ENCODE peak calls at places on chromosomes 1 and 21, in eight cellular contexts. F, I, O, Q, S, L, X and V are unnamed samples.

GRCh38 chr1:5972198-5972520 is 20.1 kb downstream of the NPHP4 start:
- DNase-seq in L (no peak), Q (no peak), I (no peak), O (no peak), S (no peak), X (no peak), F (no peak), V (no peak)

GRCh38 chr1:21244986-21245687 is 45.1 kb downstream of the ECE1 start:
- DNase-seq in X (no peak), L (no peak), S (no peak), Q (no peak), F (no peak), O (no peak), I (no peak), V (no peak)

GRCh38 chr1:167128261-167129227 is 34.7 kb downstream of the STYXL2 start:
- DNase-seq in Q (no peak), L (no peak), X (no peak), F (no peak), S (no peak), O (no peak), I (no peak), V (no peak)

GRCh38 chr1:9843576-9843945 is 19.8 kb upstream of the CLSTN1 start:
- DNase-seq in X (peak), O (no peak), I (no peak), S (no peak), Q (no peak), F (no peak), L (peak), V (no peak)

GRCh38 chr1:32447469-32448185 is 17.2 kb upstream of the ZBTB8B start:
- DNase-seq in I (peak), O (peak), X (no peak), F (peak), L (peak), Q (no peak), S (no peak), V (peak)

GRCh38 chr1:210850556-210850955 is 283.4 kb downstream of the KCNH1 start:
- DNase-seq in S (no peak), F (no peak), X (no peak), I (no peak), O (no peak), Q (no peak), L (no peak), V (no peak)

GRCh38 chr1:30045304-30046090 is 677.9 kb downstream of the MATN1 start:
- DNase-seq in F (no peak), S (no peak), I (no peak), X (no peak), Q (no peak), O (no peak), L (no peak), V (no peak)

GRCh38 chr1:107318932-107319331 is 178.1 kb downstream of the NTNG1 start:
- DNase-seq in X (no peak), L (no peak), O (no peak), S (no peak), Q (no peak), I (peak), F (no peak), V (no peak)

GRCh38 chr21:42609806-42610205 is 43.6 kb upstream of the PDE9A start:
- DNase-seq in L (no peak), Q (no peak), X (no peak), O (no peak), F (no peak), I (no peak), S (no peak), V (no peak)

GRCh38 chr1:186421446-186421845 is 39.5 kb downstream of the PDC start:
- DNase-seq in L (no peak), S (peak), X (no peak), O (no peak), I (no peak), Q (no peak), F (no peak), V (no peak)

GRCh38 chr1:160207751-160208150 is 2.6 kb downstream of the PEA15 start:
- DNase-seq in L (no peak), F (no peak), Q (no peak), I (no peak), O (no peak), S (no peak), X (no peak), V (no peak)

GRCh38 chr1:25695991-25696330 is 79.4 kb downstream of the MAN1C1 start:
- DNase-seq in X (no peak), S (no peak), I (no peak), L (peak), F (no peak), O (peak), Q (no peak), V (peak)

GRCh38 chr1:25694167-25694566 is 77.6 kb downstream of the MAN1C1 start:
- DNase-seq in I (peak), S (no peak), X (no peak), L (peak), F (peak), O (peak), Q (no peak), V (no peak)

GRCh38 chr1:25697426-25698220 is 81.0 kb downstream of the MAN1C1 start:
- DNase-seq in I (no peak), F (no peak), L (no peak), Q (no peak), O (no peak), X (no peak), S (no peak), V (no peak)

GRCh38 chr1:25694591-25695007 is 78.0 kb downstream of the MAN1C1 start:
- DNase-seq in O (no peak), Q (no peak), S (no peak), L (peak), I (no peak), X (no peak), F (no peak), V (no peak)

GRCh38 chr1:25695066-25695990 is 78.7 kb downstream of the MAN1C1 start:
- DNase-seq in O (peak), S (peak), L (peak), F (peak), X (peak), I (peak), Q (peak), V (peak)
- TF ChIP-seq CTCF in O (peak), S (peak), L (peak), F (no peak), X (peak), I (peak), Q (no peak), V (peak)

GRCh38 chr1:91729621-91730348 is 156.2 kb downstream of the TGFBR3 start:
- DNase-seq in X (no peak), S (no peak), L (no peak), Q (no peak), O (no peak), I (no peak), F (no peak), V (no peak)

GRCh38 chr1:91732291-91732953 is 153.5 kb downstream of the TGFBR3 start:
- DNase-seq in L (peak), F (no peak), X (no peak), S (peak), I (no peak), Q (no peak), O (peak), V (peak)

GRCh38 chr1:91732991-91733390 is 153.0 kb downstream of the TGFBR3 start:
- DNase-seq in S (no peak), O (no peak), Q (no peak), X (no peak), I (no peak), L (no peak), F (no peak), V (no peak)

GRCh38 chr1:91730781-91731732 is 154.9 kb downstream of the TGFBR3 start:
- DNase-seq in F (peak), S (peak), X (peak), O (peak), I (no peak), Q (peak), L (peak), V (no peak)

DNA sequence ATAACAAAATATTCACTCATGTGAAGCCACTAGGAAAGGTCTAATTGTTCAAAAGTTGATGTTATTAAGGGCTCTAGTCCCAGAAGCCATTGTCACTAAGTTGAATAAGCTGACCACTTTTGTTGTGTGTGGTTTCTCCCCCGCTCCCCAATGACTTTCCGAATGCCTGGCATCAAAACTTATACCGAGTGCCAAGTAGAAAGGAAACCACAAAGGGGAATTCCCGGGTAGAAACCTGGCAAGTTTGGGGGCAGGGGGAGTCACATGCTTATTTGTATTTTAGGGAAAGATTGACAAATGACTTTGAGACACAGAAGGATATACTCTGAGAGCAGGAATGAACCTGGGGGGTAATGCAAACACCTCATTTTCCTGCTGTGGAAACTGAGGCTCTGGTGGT is 154.1 kb downstream of the TGFBR3 start:
- DNase-seq in Q (no peak), X (no peak), L (no peak), S (no peak), O (peak), I (no peak), F (no peak), V (no peak)
- H3K27ac ChIP-seq in Q (peak), X (peak), L (peak), S (peak), O (peak), I (no peak), F (peak), V (peak)

GRCh38 chr1:247210062-247210385 is 38.2 kb upstream of the ZNF124 start:
- DNase-seq in X (no peak), L (no peak), I (no peak), Q (no peak), F (no peak), O (peak), S (no peak), V (no peak)

GRCh38 chr1:247209306-247209900 is 37.6 kb upstream of the ZNF124 start:
- DNase-seq in I (no peak), S (no peak), X (no peak), O (no peak), L (no peak), Q (no peak), F (no peak), V (no peak)

GRCh38 chr1:247212012-247212411 is 40.2 kb upstream of the ZNF124 start:
- DNase-seq in S (no peak), F (no peak), L (no peak), Q (no peak), I (no peak), O (no peak), X (no peak), V (no peak)

GRCh38 chr1:247211339-247211738 is 39.5 kb upstream of the ZNF124 start:
- DNase-seq in L (no peak), I (no peak), O (no peak), Q (no peak), S (no peak), F (no peak), X (no peak), V (no peak)

GRCh38 chr1:247210386-247211117 is 38.7 kb upstream of the ZNF124 start:
- DNase-seq in X (peak), I (peak), Q (peak), L (peak), O (peak), S (peak), F (peak), V (peak)
- TF ChIP-seq CTCF in X (no peak), I (no peak), Q (no peak), L (no peak), O (no peak), S (no peak), F (no peak), V (no peak)

DNA sequence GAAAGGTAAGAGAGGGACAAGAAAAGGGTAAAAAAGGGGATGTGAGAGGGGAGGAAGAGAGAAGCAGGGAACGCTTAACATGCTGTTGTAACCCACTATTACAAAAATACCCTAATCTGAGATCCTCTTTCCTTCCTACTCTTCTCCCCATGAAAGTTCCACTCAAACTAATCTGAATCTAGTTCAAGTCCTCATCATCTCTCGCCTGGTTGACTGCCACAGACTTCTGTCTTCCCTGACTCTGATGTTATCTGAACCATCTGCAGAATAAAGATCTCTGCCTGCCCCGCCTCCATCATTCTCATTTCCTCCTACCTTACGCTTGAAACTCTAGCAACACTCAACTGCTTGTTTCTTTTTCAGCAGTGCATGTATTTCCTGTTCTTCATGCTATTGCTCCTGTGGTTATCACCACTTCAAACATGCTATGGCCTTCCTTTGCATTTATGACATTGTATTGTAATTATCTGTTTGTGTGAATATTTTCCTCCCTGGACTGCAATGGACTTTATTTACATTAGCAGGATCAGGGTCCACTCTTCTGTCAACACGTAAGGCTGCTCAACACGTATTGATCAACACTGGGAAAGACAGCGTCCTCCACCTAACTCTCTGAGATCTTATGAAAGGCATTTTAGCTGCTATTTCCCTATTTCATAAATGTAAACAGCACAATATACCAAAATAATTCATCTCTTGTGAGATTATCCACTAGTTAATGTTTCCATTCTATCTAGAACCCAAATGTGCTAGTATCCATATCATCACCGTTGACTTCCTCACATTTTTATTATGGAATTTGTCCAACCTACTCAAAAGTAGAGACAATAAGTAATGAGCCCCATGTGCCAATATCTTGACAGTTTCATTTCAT is 215.5 kb upstream of the USP25 start:
- DNase-seq in L (peak), X (no peak), S (no peak), Q (no peak), O (no peak), I (no peak), F (no peak), V (no peak)
- H3K27ac ChIP-seq in L (peak), X (peak), S (no peak), Q (no peak), O (no peak), I (no peak), F (no peak), V (no peak)

GRCh38 chr1:157829210-157829609 is 9.3 kb upstream of the FCRL1 start:
- DNase-seq in L (no peak), O (no peak), I (no peak), S (no peak), X (no peak), F (no peak), Q (no peak), V (no peak)
- TF ChIP-seq CTCF in L (no peak), O (no peak), I (no peak), S (no peak), X (no peak), F (no peak), Q (no peak), V (no peak)

GRCh38 chr1:155080250-155081228 is 1.9 kb downstream of the EFNA3 start:
- DNase-seq in X (peak), S (no peak), I (peak), O (no peak), Q (no peak), F (peak), L (peak), V (no peak)
- H3K27ac ChIP-seq in X (no peak), S (no peak), I (no peak), O (no peak), Q (no peak), F (no peak), L (no peak), V (no peak)

GRCh38 chr1:78279051-78279450 is 211.7 kb upstream of the PTGFR start:
- DNase-seq in F (no peak), I (no peak), X (no peak), O (peak), S (no peak), Q (no peak), L (no peak), V (peak)

GRCh38 chr1:78275456-78275855 is 215.3 kb upstream of the PTGFR start:
- DNase-seq in L (no peak), Q (no peak), I (no peak), S (no peak), F (no peak), X (no peak), O (peak), V (no peak)

GRCh38 chr1:78277253-78277652 is 213.5 kb upstream of the PTGFR start:
- DNase-seq in S (no peak), X (no peak), O (peak), F (no peak), L (no peak), Q (no peak), I (no peak), V (no peak)

GRCh38 chr1:78274814-78275213 is 216.0 kb upstream of the PTGFR start:
- DNase-seq in L (no peak), F (no peak), O (peak), I (no peak), Q (no peak), S (no peak), X (no peak), V (peak)

DNA sequence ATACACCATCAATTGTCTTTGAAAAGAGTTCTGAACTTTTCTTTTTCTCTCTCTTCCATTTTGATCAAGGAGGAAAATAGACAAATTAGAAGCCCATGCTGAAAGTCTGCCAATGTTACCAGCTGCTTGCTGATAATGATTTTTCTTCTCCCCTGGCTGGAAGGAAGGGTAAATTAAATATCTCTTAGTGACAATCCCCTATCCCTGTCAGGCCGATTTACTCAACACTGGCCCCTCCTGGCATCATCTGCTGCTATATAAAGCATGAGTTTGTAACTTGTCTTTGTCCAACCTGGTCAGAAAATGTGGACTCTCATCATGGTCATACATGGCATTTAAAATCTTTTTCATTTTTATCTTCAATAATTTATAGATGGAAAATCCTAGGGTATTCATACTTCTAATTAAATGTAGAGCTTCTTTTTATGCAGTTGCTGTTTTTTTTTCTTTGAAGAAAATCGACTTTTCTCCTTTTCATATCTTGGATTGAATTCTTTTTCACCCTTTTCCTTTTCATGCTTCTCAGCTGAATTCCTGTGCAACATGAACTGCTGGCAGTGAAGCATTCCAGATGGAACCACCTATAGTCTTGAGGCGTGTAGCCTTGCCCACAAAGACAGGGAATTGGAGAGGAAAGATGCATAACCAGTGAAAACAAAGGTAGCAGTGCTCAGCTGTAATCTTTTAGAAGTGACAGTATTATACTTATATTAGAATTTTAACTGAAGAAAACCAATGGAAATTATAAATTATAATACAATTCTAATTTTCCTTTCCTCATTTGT is 214.7 kb upstream of the PTGFR start:
- DNase-seq in X (no peak), L (no peak), F (no peak), Q (no peak), O (peak), S (no peak), I (no peak), V (no peak)
- TF ChIP-seq CTCF in X (no peak), L (no peak), F (no peak), Q (no peak), O (no peak), S (no peak), I (no peak), V (no peak)

GRCh38 chr1:85450832-85451231 is 14.1 kb downstream of the DDAH1 start:
- DNase-seq in X (no peak), F (no peak), S (peak), Q (no peak), I (no peak), O (no peak), L (no peak), V (no peak)

GRCh38 chr1:85452859-85453430 is 12.0 kb downstream of the DDAH1 start:
- DNase-seq in I (no peak), F (no peak), Q (no peak), S (no peak), X (no peak), O (no peak), L (no peak), V (no peak)

GRCh38 chr1:85453640-85454194 is 11.2 kb downstream of the DDAH1 start:
- DNase-seq in Q (no peak), L (no peak), F (no peak), O (no peak), X (no peak), I (no peak), S (no peak), V (no peak)

GRCh38 chr1:85451236-85451830 is 13.6 kb downstream of the DDAH1 start:
- DNase-seq in Q (no peak), I (no peak), X (no peak), S (no peak), F (no peak), L (no peak), O (peak), V (no peak)

GRCh38 chr1:85454214-85454613 is 10.7 kb downstream of the DDAH1 start:
- DNase-seq in S (no peak), Q (no peak), F (no peak), I (no peak), L (no peak), X (no peak), O (no peak), V (no peak)
- H3K27ac ChIP-seq in S (no peak), Q (no peak), F (no peak), I (no peak), L (no peak), X (peak), O (no peak), V (no peak)

GRCh38 chr1:72064301-72064700 is 218.0 kb downstream of the NEGR1 start:
- DNase-seq in L (no peak), Q (no peak), O (no peak), F (no peak), S (no peak), X (no peak), I (no peak), V (no peak)
- TF ChIP-seq CTCF in L (no peak), Q (no peak), O (no peak), F (no peak), S (no peak), X (no peak), I (no peak), V (no peak)

DNA sequence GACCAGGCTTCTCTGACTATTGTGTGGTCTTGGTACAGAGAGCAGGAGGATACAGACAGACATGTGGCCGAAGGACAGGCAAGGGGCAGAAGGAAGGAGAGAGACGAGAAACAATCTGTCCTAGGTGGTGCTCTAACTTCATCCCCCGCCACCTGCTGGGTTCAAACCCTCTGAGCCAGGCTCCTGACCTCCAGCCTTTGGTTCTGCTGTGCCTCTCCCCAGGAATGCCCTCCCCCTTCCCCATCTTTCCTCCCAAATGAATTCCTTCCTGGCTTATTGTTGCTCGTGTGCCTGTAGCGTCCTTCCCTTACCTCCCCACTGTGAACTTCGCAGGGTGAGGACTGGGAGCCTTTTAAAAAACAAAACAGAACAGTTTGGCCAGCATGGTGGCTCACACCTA is 5.4 kb downstream of the TCEA3 start:
- DNase-seq in O (no peak), F (no peak), X (no peak), I (peak), L (no peak), S (no peak), Q (no peak), V (no peak)
- H3K27ac ChIP-seq in O (no peak), F (peak), X (no peak), I (peak), L (no peak), S (peak), Q (no peak), V (no peak)